ENCODE peak calls at places on chromosomes 11 and 22, in nine cellular contexts. Z, O, E, S, U, B, Y, X and R are unnamed samples.

GRCh38 chr11:12810497-12810896 is 136.3 kb downstream of the TEAD1 start:
- DNase-seq in Z (no peak), O (no peak), E (no peak), S (no peak), U (no peak), B (no peak), Y (no peak), X (no peak), R (no peak)

GRCh38 chr11:60780065-60780464 is 5.1 kb upstream of the MS4A10 start:
- DNase-seq in Z (no peak), O (no peak), E (no peak), S (no peak), U (no peak), B (no peak), Y (no peak), X (no peak), R (no peak)

GRCh38 chr22:38176170-38176741 is 5.4 kb downstream of the PLA2G6 start:
- DNase-seq in Z (peak; percentile 56), O (peak; percentile 90), E (no peak), S (peak; percentile 80), U (no peak), B (peak; percentile 40), Y (peak; percentile 88), X (peak; percentile 90), R (peak; percentile 68)

GRCh38 chr11:69355346-69355940 is 61.5 kb downstream of the MYEOV start:
- DNase-seq in Z (no peak), O (no peak), E (no peak), S (no peak), U (no peak), B (no peak), Y (no peak), X (no peak), R (no peak)

GRCh38 chr22:28710112-28710888 is 30.7 kb upstream of the TTC28 start:
- DNase-seq in Z (no peak), O (no peak), E (no peak), S (peak; percentile 59), U (no peak), B (no peak), Y (no peak), X (no peak), R (no peak)

GRCh38 chr11:131253142-131253884 is 117.1 kb upstream of the NTM start:
- DNase-seq in Z (no peak), O (no peak), E (no peak), S (no peak), U (peak; percentile 83), B (no peak), Y (no peak), X (no peak), R (no peak)

GRCh38 chr11:73800407-73800806 is 12.7 kb downstream of the MRPL48 start:
- DNase-seq in Z (no peak), O (no peak), E (no peak), S (no peak), U (no peak), B (no peak), Y (no peak), X (no peak), R (no peak)

GRCh38 chr22:44676441-44677298 is 25.3 kb upstream of the PRR5 start:
- DNase-seq in Z (peak; percentile 77), O (no peak), E (no peak), S (no peak), U (no peak), B (no peak), Y (no peak), X (no peak), R (no peak)

GRCh38 chr11:44987506-44987905 is 36.8 kb upstream of the TP53I11 start:
- DNase-seq in Z (no peak), O (no peak), E (no peak), S (no peak), U (no peak), B (no peak), Y (no peak), X (peak; percentile 10), R (no peak)

GRCh38 chr11:61075891-61076290 is 26.4 kb upstream of the CD5 start:
- DNase-seq in Z (peak; percentile 29), O (no peak), E (peak; percentile 3), S (peak; percentile 17), U (no peak), B (no peak), Y (no peak), X (peak; percentile 72), R (no peak)

GRCh38 chr22:41845380-41846267 is 12.7 kb downstream of the SREBF2 start:
- DNase-seq in Z (no peak), O (no peak), E (no peak), S (no peak), U (no peak), B (no peak), Y (no peak), X (no peak), R (no peak)

GRCh38 chr11:69881467-69882269 is 62.5 kb upstream of the FGF3 start:
- DNase-seq in Z (no peak), O (no peak), E (no peak), S (no peak), U (no peak), B (no peak), Y (no peak), X (no peak), R (no peak)

GRCh38 chr11:22634897-22635629 is 9.4 kb upstream of the FANCF start:
- DNase-seq in Z (no peak), O (no peak), E (no peak), S (peak; percentile 29), U (no peak), B (no peak), Y (no peak), X (no peak), R (no peak)

GRCh38 chr11:35316161-35316560 is 103.2 kb downstream of the SLC1A2 start:
- DNase-seq in Z (no peak), O (no peak), E (no peak), S (no peak), U (no peak), B (no peak), Y (no peak), X (no peak), R (no peak)

GRCh38 chr22:22888509-22889353 is 1.1 kb downstream of the IGLL5 start:
- DNase-seq in Z (no peak), O (no peak), E (no peak), S (no peak), U (no peak), B (no peak), Y (no peak), X (no peak), R (no peak)

GRCh38 chr11:134063096-134063495 is 5.8 kb upstream of the JAM3 start:
- DNase-seq in Z (no peak), O (no peak), E (no peak), S (no peak), U (no peak), B (no peak), Y (no peak), X (no peak), R (no peak)

GRCh38 chr11:17473071-17473744 is 3.4 kb downstream of the ABCC8 start:
- DNase-seq in Z (no peak), O (no peak), E (no peak), S (peak; percentile 11), U (peak; percentile 75), B (no peak), Y (no peak), X (no peak), R (no peak)

GRCh38 chr11:64759722-64760719 is at the start of gene PYGM:
- DNase-seq in Z (no peak), O (peak; percentile 87), E (peak; percentile 72), S (no peak), U (no peak), B (no peak), Y (peak; percentile 51), X (peak; percentile 92), R (peak; percentile 29)
- H3K27ac ChIP-seq in Z (peak within 1 kb of the TSS; percentile 54), O (peak within 1 kb of the TSS; percentile 85), E (peak within 1 kb of the TSS; percentile 63), S (no peak within 1 kb of the TSS), U (no peak within 1 kb of the TSS), B (peak within 1 kb of the TSS; percentile 85), Y (peak within 1 kb of the TSS; percentile 69), X (no peak within 1 kb of the TSS), R (peak within 1 kb of the TSS; percentile 80)

GRCh38 chr11:128516886-128517285 is 70.5 kb downstream of the ETS1 start:
- DNase-seq in Z (no peak), O (no peak), E (no peak), S (no peak), U (no peak), B (no peak), Y (no peak), X (no peak), R (no peak)

GRCh38 chr11:128515086-128515485 is 72.3 kb downstream of the ETS1 start:
- DNase-seq in Z (no peak), O (no peak), E (no peak), S (no peak), U (no peak), B (no peak), Y (no peak), X (no peak), R (no peak)

GRCh38 chr11:128515766-128516466 is 71.4 kb downstream of the ETS1 start:
- DNase-seq in Z (no peak), O (no peak), E (no peak), S (no peak), U (no peak), B (no peak), Y (no peak), X (no peak), R (no peak)

GRCh38 chr11:128517457-128518230 is 69.7 kb downstream of the ETS1 start:
- DNase-seq in Z (no peak), O (no peak), E (no peak), S (no peak), U (no peak), B (no peak), Y (no peak), X (no peak), R (no peak)

DNA sequence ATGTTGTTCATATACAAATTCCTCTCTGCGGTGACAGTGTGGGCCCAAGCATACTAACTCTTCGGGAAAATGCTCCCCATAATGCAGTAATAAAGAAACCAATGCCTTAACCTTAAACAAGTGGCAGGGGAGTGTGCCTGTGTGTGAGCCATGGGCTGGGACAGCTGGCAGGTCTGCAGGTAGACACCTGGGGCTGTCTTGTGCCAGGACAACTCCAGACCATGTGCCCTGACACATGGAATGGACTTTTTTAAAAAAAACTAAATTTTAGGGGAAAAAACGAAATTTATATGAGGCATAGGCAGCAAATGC is 70.9 kb downstream of the ETS1 start:
- DNase-seq in Z (no peak), O (no peak), E (no peak), S (no peak), U (no peak), B (no peak), Y (no peak), X (no peak), R (no peak)
- H3K27ac ChIP-seq in Z (peak overlapping the region; percentile 92), O (peak overlapping the region; percentile 5), E (no peak overlapping the region), S (no peak overlapping the region), U (no peak overlapping the region), B (peak overlapping the region; percentile 29), Y (no peak overlapping the region), X (no peak overlapping the region), R (no peak overlapping the region)

GRCh38 chr22:37062657-37063381 is 11.3 kb downstream of the KCTD17 start:
- DNase-seq in Z (no peak), O (no peak), E (no peak), S (no peak), U (no peak), B (no peak), Y (no peak), X (no peak), R (no peak)
- H3K27ac ChIP-seq in Z (no peak overlapping the region), O (no peak overlapping the region), E (peak overlapping the region; percentile 36), S (no peak overlapping the region), U (no peak overlapping the region), B (no peak overlapping the region), Y (no peak overlapping the region), X (no peak overlapping the region), R (no peak overlapping the region)

GRCh38 chr11:106990322-106990721 is 28.0 kb downstream of the GUCY1A2 start:
- DNase-seq in Z (no peak), O (no peak), E (no peak), S (no peak), U (no peak), B (no peak), Y (no peak), X (no peak), R (no peak)
- H3K27ac ChIP-seq in Z (no peak overlapping the region), O (no peak overlapping the region), E (no peak overlapping the region), S (no peak overlapping the region), U (no peak overlapping the region), B (no peak overlapping the region), Y (no peak overlapping the region), X (no peak overlapping the region), R (no peak overlapping the region)